ENCODE peak calls at places on chromosomes 4 and X, in five cellular contexts. M, A, U, Z and B are unnamed samples.

GRCh38 chr4:66688674-66689073 is 856.6 kb downstream of the CENPC start:
- DNase-seq in M (peak), A (no peak), U (no peak), Z (no peak), B (no peak)

GRCh38 chr4:136725286-136726081 is 806.8 kb downstream of the PCDH18 start:
- DNase-seq in M (no peak), A (no peak), U (no peak), Z (no peak), B (no peak)

GRCh38 chrX:107894038-107894437 is 68.4 kb downstream of the MID2 start:
- DNase-seq in M (peak), A (peak), U (peak), Z (peak), B (peak)

GRCh38 chr4:154727540-154727939 is 16.3 kb upstream of the LRAT start:
- DNase-seq in M (no peak), A (no peak), U (peak), Z (no peak), B (no peak)

GRCh38 chr4:3112241-3112978 is 37.9 kb downstream of the HTT start:
- DNase-seq in M (no peak), A (no peak), U (no peak), Z (no peak), B (no peak)

GRCh38 chrX:40097101-40097491 is 662 bp downstream of the BCOR start:
- DNase-seq in M (peak), A (no peak), U (no peak), Z (no peak), B (no peak)

GRCh38 chr4:58767598-58767997 is 1657.4 kb upstream of the IGFBP7 start:
- DNase-seq in M (no peak), A (no peak), U (no peak), Z (no peak), B (no peak)

GRCh38 chr4:48267574-48267973 is 2.1 kb downstream of the TEC start:
- DNase-seq in M (no peak), A (no peak), U (no peak), Z (no peak), B (no peak)

GRCh38 chr4:139227729-139228404 is 50.8 kb upstream of the ELF2 start:
- DNase-seq in M (no peak), A (peak), U (peak), Z (no peak), B (peak)

GRCh38 chr4:100981447-100982204 is 365.7 kb downstream of the PPP3CA start:
- DNase-seq in M (no peak), A (no peak), U (no peak), Z (no peak), B (peak)

GRCh38 chrX:148049441-148049840 is 68.3 kb downstream of the FMR1NB start:
- DNase-seq in M (peak), A (peak), U (peak), Z (no peak), B (no peak)

GRCh38 chr4:154686838-154687237 is 57.0 kb upstream of the LRAT start:
- DNase-seq in M (no peak), A (no peak), U (no peak), Z (no peak), B (no peak)

GRCh38 chr4:188127157-188127874 is 11.9 kb upstream of the TRIML1 start:
- DNase-seq in M (no peak), A (no peak), U (no peak), Z (no peak), B (no peak)

GRCh38 chr4:145681956-145682355 is 2.0 kb downstream of the C4orf51 start:
- DNase-seq in M (no peak), A (no peak), U (no peak), Z (no peak), B (no peak)

GRCh38 chrX:389021-389441 is 2.3 kb upstream of the PPP2R3B start:
- DNase-seq in M (no peak), A (no peak), U (peak), Z (no peak), B (no peak)

GRCh38 chr4:109079177-109079576 is 223.3 kb downstream of the COL25A1 start:
- DNase-seq in M (no peak), A (no peak), U (no peak), Z (no peak), B (no peak)

GRCh38 chr4:80006935-80007744 is 65.9 kb downstream of the ANTXR2 start:
- DNase-seq in M (peak), A (peak), U (peak), Z (no peak), B (peak)

GRCh38 chr4:41157009-41157408 is 57.3 kb downstream of the APBB2 start:
- DNase-seq in M (no peak), A (no peak), U (no peak), Z (no peak), B (no peak)

GRCh38 chr4:175422331-175422730 is 389.7 kb downstream of the GPM6A start:
- DNase-seq in M (no peak), A (no peak), U (no peak), Z (no peak), B (no peak)

GRCh38 chr4:8188743-8189550 is 10.1 kb upstream of the SH3TC1 start:
- DNase-seq in M (no peak), A (no peak), U (no peak), Z (no peak), B (no peak)

GRCh38 chrX:12497832-12498591 is 293.2 kb upstream of the PRPS2 start:
- DNase-seq in M (peak), A (peak), U (no peak), Z (no peak), B (no peak)

GRCh38 chr4:70743728-70744127 is 22.0 kb downstream of the RUFY3 start:
- DNase-seq in M (no peak), A (no peak), U (no peak), Z (no peak), B (no peak)

GRCh38 chrX:154515803-154516654 is at the start of gene FAM3A:
- DNase-seq in M (peak), A (peak), U (peak), Z (peak), B (peak)

GRCh38 chr4:72326692-72327632 is 242.1 kb downstream of the ADAMTS3 start:
- DNase-seq in M (peak), A (peak), U (peak), Z (no peak), B (no peak)

GRCh38 chr4:7666011-7666410 is 231.3 kb upstream of the PSAPL1 start:
- DNase-seq in M (no peak), A (no peak), U (no peak), Z (no peak), B (no peak)

GRCh38 chr4:142331646-142332045 is 514.5 kb downstream of the INPP4B start:
- DNase-seq in M (no peak), A (no peak), U (no peak), Z (no peak), B (no peak)

GRCh38 chr4:40377462-40378385 is 42.6 kb downstream of the CHRNA9 start:
- DNase-seq in M (no peak), A (no peak), U (no peak), Z (no peak), B (peak)

GRCh38 chr4:126071346-126072333 is 756.9 kb downstream of the FAT4 start:
- DNase-seq in M (peak), A (no peak), U (peak), Z (no peak), B (no peak)
- TF ChIP-seq GABPA in M (no peak), A (no peak), U (no peak), Z (no peak), B (no peak)

GRCh38 chrX:135194684-135195083 is 23.5 kb upstream of the CT55 start:
- DNase-seq in M (peak), A (peak), U (no peak), Z (no peak), B (no peak)
- TF ChIP-seq CTCF in M (no peak), A (no peak), U (no peak), Z (no peak), B (no peak)

DNA sequence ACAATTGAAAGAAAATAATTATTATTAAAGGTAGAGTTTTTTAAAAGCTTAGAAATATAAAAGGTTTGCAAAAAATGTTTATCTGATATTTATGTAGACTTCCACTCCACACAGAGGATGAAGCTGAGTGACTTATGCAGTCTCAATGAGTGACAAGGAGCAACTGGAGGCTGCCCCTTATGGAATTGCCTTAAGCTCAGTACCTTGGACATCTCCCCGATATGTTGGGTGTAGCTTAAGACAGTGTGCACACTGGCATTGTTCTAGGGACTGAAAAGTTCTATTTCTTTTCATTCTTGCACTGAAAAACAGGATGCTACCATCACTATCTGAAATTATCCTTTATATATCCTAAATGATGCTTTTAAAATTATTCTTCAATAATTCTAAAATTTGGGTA is 292.1 kb downstream of the PRDM5 start:
- DNase-seq in M (no peak), A (no peak), U (no peak), Z (no peak), B (no peak)
- TF ChIP-seq REST in M (peak), A (no peak), U (peak), Z (peak), B (peak)

GRCh38 chr4:102543529-102543928 is 42.4 kb downstream of the NFKB1 start:
- DNase-seq in M (no peak), A (no peak), U (no peak), Z (no peak), B (no peak)

GRCh38 chr4:102546635-102547034 is 45.5 kb downstream of the NFKB1 start:
- DNase-seq in M (no peak), A (no peak), U (no peak), Z (peak), B (no peak)

GRCh38 chr4:102543030-102543505 is 41.9 kb downstream of the NFKB1 start:
- DNase-seq in M (no peak), A (no peak), U (no peak), Z (peak), B (no peak)

GRCh38 chr4:102537280-102537679 is 36.1 kb downstream of the NFKB1 start:
- DNase-seq in M (no peak), A (no peak), U (no peak), Z (no peak), B (no peak)

GRCh38 chr4:102541708-102542107 is 40.5 kb downstream of the NFKB1 start:
- DNase-seq in M (no peak), A (no peak), U (no peak), Z (no peak), B (no peak)
- TF ChIP-seq GABPA in M (no peak), A (no peak), U (no peak), Z (no peak), B (no peak)

DNA sequence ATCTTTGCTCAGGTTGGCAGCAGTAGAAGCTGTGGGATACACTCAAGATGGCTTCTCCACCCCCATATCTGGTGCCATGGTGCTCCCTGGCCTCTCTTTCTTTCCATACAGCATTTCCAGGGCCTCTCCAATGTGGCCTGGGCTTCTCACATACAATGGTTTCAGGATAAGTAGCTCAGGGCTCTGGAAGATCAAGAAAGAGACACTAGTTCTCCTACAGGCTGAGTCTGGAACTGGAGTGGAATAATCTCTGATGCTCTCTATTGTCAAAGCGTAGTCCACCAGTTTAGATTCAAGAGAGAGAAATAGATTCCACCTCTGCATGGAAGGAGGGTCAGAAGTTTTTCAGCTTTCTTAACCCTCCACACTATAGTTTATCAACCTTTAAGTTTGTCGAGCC is 138.2 kb upstream of the AADAT start:
- DNase-seq in M (no peak), A (no peak), U (no peak), Z (no peak), B (no peak)
- TF ChIP-seq CTCF in M (peak), A (no peak), U (no peak), Z (no peak), B (no peak)

GRCh38 chrX:19987856-19988255 is 3.0 kb downstream of the BCLAF3 start:
- DNase-seq in M (no peak), A (no peak), U (no peak), Z (no peak), B (no peak)

GRCh38 chrX:19990519-19991349 is at the start of gene BCLAF3:
- DNase-seq in M (peak), A (peak), U (peak), Z (peak), B (peak)

GRCh38 chrX:19991350-19991718 is 473 bp upstream of the BCLAF3 start:
- DNase-seq in M (no peak), A (no peak), U (no peak), Z (no peak), B (no peak)

GRCh38 chrX:19986531-19986930 is 4.3 kb downstream of the BCLAF3 start:
- DNase-seq in M (no peak), A (no peak), U (no peak), Z (no peak), B (no peak)

DNA sequence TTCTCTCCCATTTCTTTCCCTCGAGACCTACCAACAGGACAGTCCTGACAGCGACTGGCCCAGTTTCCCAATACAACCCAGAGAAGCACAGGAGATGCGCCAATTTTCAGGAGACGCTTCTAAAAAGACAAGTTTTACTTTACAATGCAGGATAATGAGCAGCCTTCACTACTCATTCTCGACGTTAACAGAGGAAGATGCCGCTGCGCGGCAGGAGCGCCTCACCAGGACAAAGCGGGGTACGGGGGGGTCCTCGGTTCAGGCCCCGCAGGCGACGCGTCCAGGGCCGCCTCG is 689 bp downstream of the BCLAF3 start:
- DNase-seq in M (no peak), A (no peak), U (no peak), Z (no peak), B (peak)
- TF ChIP-seq REST in M (no peak), A (no peak), U (no peak), Z (no peak), B (no peak)

GRCh38 chr4:153216546-153216945 is 12.3 kb downstream of the TRIM2 start:
- DNase-seq in M (no peak), A (no peak), U (no peak), Z (no peak), B (no peak)

GRCh38 chr4:153221783-153222161 is 17.5 kb downstream of the TRIM2 start:
- DNase-seq in M (no peak), A (no peak), U (no peak), Z (no peak), B (no peak)

GRCh38 chr4:153220709-153221367 is 16.6 kb downstream of the TRIM2 start:
- DNase-seq in M (no peak), A (no peak), U (no peak), Z (no peak), B (no peak)

GRCh38 chr4:153217440-153217839 is 13.2 kb downstream of the TRIM2 start:
- DNase-seq in M (no peak), A (no peak), U (no peak), Z (no peak), B (no peak)

GRCh38 chr4:153218961-153219360 is 14.7 kb downstream of the TRIM2 start:
- DNase-seq in M (no peak), A (no peak), U (peak), Z (no peak), B (no peak)
- TF ChIP-seq GABPA in M (no peak), A (no peak), U (no peak), Z (no peak), B (no peak)